ENCODE peak calls at places on chromosomes 11 and 22, in six cellular contexts. O, Z, F, A, J and X are unnamed samples.

GRCh38 chr11:86440305-86440716 is 65.6 kb downstream of the CCDC81 start:
- DNase-seq in A (no peak), F (no peak), J (peak; percentile 75), O (no peak), Z (no peak), X (no peak)

GRCh38 chr11:124174001-124174400 is 9.1 kb upstream of the OR10D3 start:
- DNase-seq in Z (no peak), O (no peak), J (peak; percentile 49), F (peak; percentile 97), A (no peak), X (no peak)

GRCh38 chr11:126669416-126669815 is 313.9 kb downstream of the ST3GAL4 start:
- DNase-seq in A (no peak), J (no peak), Z (no peak), O (no peak), F (no peak), X (no peak)

GRCh38 chr11:115724709-115725108 is 220.5 kb upstream of the CADM1 start:
- DNase-seq in Z (no peak), J (no peak), F (no peak), O (no peak), A (peak; percentile 85), X (no peak)

GRCh38 chr11:34604909-34605308 is 16.0 kb upstream of the EHF start:
- DNase-seq in Z (no peak), A (no peak), J (no peak), F (no peak), O (no peak), X (no peak)

GRCh38 chr11:44987506-44987905 is 36.8 kb upstream of the TP53I11 start:
- DNase-seq in A (no peak), J (no peak), O (no peak), F (no peak), Z (peak; percentile 34), X (peak; percentile 67)

GRCh38 chr11:111229604-111230003 is 15.9 kb upstream of the POU2AF2 start:
- DNase-seq in O (no peak), F (no peak), J (no peak), Z (no peak), A (no peak), X (no peak)

GRCh38 chr22:24834845-24835570 is 29.0 kb downstream of the SGSM1 start:
- DNase-seq in F (no peak), J (no peak), O (no peak), Z (no peak), A (no peak), X (no peak)

GRCh38 chr11:94740975-94741707 is 27.0 kb upstream of the AMOTL1 start:
- DNase-seq in F (no peak), Z (no peak), A (peak; percentile 42), J (no peak), O (peak; percentile 75), X (peak; percentile 19)

GRCh38 chr11:102347526-102348331 is 715 bp downstream of the BIRC2 start:
- DNase-seq in F (no peak), Z (no peak), J (no peak), A (no peak), O (no peak), X (no peak)

GRCh38 chr11:71456831-71457230 is 3.8 kb downstream of the NADSYN1 start:
- DNase-seq in J (no peak), Z (no peak), A (no peak), O (peak; percentile 26), F (no peak), X (no peak)

GRCh38 chr11:66981976-66982578 is 7.0 kb downstream of the C11orf86 start:
- DNase-seq in J (peak; percentile 68), O (peak; percentile 93), Z (no peak), F (peak; percentile 72), A (no peak), X (peak; percentile 84)

GRCh38 chr11:94027210-94027609 is 6.1 kb downstream of the HEPHL1 start:
- DNase-seq in F (no peak), A (no peak), Z (no peak), J (no peak), O (no peak), X (no peak)

GRCh38 chr22:27489265-27489675 is 312.3 kb downstream of the MN1 start:
- DNase-seq in J (peak; percentile 62), O (no peak), F (no peak), A (no peak), Z (no peak), X (no peak)

GRCh38 chr11:1404461-1405185 is 14.9 kb downstream of the BRSK2 start:
- DNase-seq in J (no peak), O (peak; percentile 69), Z (no peak), A (no peak), F (no peak), X (no peak)

GRCh38 chr11:2363816-2364370 is 13.2 kb upstream of the CD81 start:
- DNase-seq in J (no peak), O (no peak), F (no peak), Z (no peak), A (no peak), X (no peak)

GRCh38 chr22:35582861-35583670 is 34.1 kb downstream of the MB start:
- DNase-seq in J (no peak), O (peak; percentile 66), F (peak; percentile 15), A (no peak), Z (no peak), X (no peak)

GRCh38 chr11:100687630-100688395 is 725 bp downstream of the ARHGAP42 start:
- DNase-seq in O (peak; percentile 75), F (peak; percentile 13), J (peak; percentile 47), A (peak; percentile 35), Z (peak; percentile 76), X (no peak)

GRCh38 chr11:72864692-72865655 is 50.8 kb downstream of the ATG16L2 start:
- DNase-seq in J (no peak), Z (no peak), O (no peak), A (no peak), F (no peak), X (no peak)

GRCh38 chr11:95432714-95433503 is 201.9 kb upstream of the SESN3 start:
- DNase-seq in F (no peak), A (no peak), Z (no peak), J (no peak), O (no peak), X (no peak)

GRCh38 chr11:102819491-102819890 is 21.5 kb upstream of the MMP1 start:
- DNase-seq in F (no peak), J (no peak), Z (no peak), A (no peak), O (no peak), X (no peak)

GRCh38 chr22:35301370-35301874 is 1.7 kb downstream of the TOM1 start:
- DNase-seq in O (no peak), F (no peak), J (peak; percentile 90), Z (peak; percentile 31), A (peak; percentile 42), X (no peak)

GRCh38 chr22:27474711-27475547 is 326.6 kb downstream of the MN1 start:
- DNase-seq in F (no peak), O (no peak), J (peak; percentile 68), Z (no peak), A (peak; percentile 100), X (no peak)

GRCh38 chr11:16356751-16357365 is 512 bp upstream of the SOX6 start:
- DNase-seq in O (no peak), F (no peak), J (no peak), Z (no peak), A (no peak), X (no peak)

GRCh38 chr22:28034760-28035401 is 115.8 kb upstream of the PITPNB start:
- DNase-seq in Z (no peak), O (peak; percentile 85), J (peak; percentile 58), A (no peak), F (no peak), X (peak; percentile 78)

GRCh38 chr11:133038850-133039249 is 493.5 kb downstream of the OPCML start:
- DNase-seq in Z (no peak), F (no peak), J (no peak), O (no peak), A (no peak), X (no peak)